ENCODE peak calls at places on chromosomes 3 and 15, in nine cellular contexts. D is adrenal gland; V is A549; F is CD8-positive, alpha-beta T cell; M is HAP-1; E is mammary epithelial cell; Q is tibial nerve; B is stomach; R is pancreas. C is an unnamed sample. For H3K4me1, the result is how much of the 10 kb centered on the place peaks cover.

GRCh38 chr3:188901126-188901525 is 270.6 kb upstream of the TPRG1 start:
- DNase-seq in D (no peak), V (no peak), F (no peak), M (no peak), E (peak), Q (no peak), B (no peak), R (no peak), C (no peak)

GRCh38 chr15:101026686-101027272 is 107.6 kb downstream of the LRRK1 start:
- DNase-seq in D (peak), V (no peak), F (no peak), M (no peak), E (no peak), Q (no peak), B (peak), R (peak), C (no peak)

GRCh38 chr3:167787440-167787839 is 51.9 kb downstream of the SERPINI1 start:
- DNase-seq in D (no peak), V (no peak), F (no peak), M (no peak), E (no peak), Q (no peak), B (no peak), R (no peak), C (no peak)

GRCh38 chr3:142366434-142366833 is 81.4 kb downstream of the XRN1 start:
- DNase-seq in D (no peak), V (peak), F (no peak), M (no peak), E (no peak), Q (no peak), B (no peak), R (no peak), C (no peak)

GRCh38 chr3:14598143-14598569 is 53.4 kb upstream of the CCDC174 start:
- DNase-seq in D (no peak), V (peak), F (peak), M (peak), E (peak), Q (no peak), B (no peak), R (no peak), C (no peak)

GRCh38 chr15:78063966-78064365 is 13.5 kb downstream of the TBC1D2B start:
- DNase-seq in D (peak), V (no peak), F (no peak), M (no peak), E (no peak), Q (peak), B (no peak), R (no peak), C (no peak)

GRCh38 chr15:60787737-60788513 is 309.0 kb upstream of the ICE2 start:
- DNase-seq in D (no peak), V (no peak), F (no peak), M (peak), E (no peak), Q (no peak), B (no peak), R (no peak), C (no peak)

GRCh38 chr3:40382617-40382979 is 4.4 kb upstream of the ENTPD3 start:
- DNase-seq in D (no peak), V (no peak), F (no peak), M (no peak), E (no peak), Q (no peak), B (no peak), R (no peak), C (no peak)

DNA sequence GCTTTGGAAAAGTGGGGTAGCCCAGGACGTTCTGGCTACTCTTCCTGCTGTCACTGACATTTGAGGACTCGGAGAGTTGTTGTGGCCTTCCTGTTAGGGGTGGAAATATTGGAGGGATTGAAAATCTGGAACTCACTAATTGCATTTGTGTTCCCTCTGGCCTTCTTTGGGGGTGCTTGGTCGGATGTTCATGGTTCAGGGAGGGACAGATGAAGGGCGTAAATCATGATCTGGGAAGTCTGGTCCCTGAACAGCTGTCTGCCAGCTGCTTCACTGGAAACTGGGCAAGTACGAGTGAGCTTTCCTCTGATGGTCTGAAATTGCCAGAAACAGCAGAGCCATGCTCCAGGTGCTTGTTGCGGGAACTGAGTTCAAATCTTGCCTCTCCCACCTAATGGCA is 327.8 kb upstream of the C2CD4B start:
- DNase-seq in D (peak), V (no peak), F (no peak), M (no peak), E (no peak), Q (no peak), B (no peak), R (no peak), C (peak)
- H3K4me3 ChIP-seq in D (no peak), V (no peak), F (no peak), M (no peak), E (no peak), Q (no peak), B (no peak), R (no peak), C (no peak)

GRCh38 chr3:42891042-42891441 is 14.9 kb upstream of the ZNF662 start:
- DNase-seq in D (no peak), V (no peak), F (no peak), M (no peak), E (no peak), Q (no peak), B (no peak), R (no peak), C (no peak)
- H3K4me1 ChIP-seq in D (under half), V (under half), F (under half), M (under half), E (under half), Q (under half), B (under half), R (under half), C (under half)

DNA sequence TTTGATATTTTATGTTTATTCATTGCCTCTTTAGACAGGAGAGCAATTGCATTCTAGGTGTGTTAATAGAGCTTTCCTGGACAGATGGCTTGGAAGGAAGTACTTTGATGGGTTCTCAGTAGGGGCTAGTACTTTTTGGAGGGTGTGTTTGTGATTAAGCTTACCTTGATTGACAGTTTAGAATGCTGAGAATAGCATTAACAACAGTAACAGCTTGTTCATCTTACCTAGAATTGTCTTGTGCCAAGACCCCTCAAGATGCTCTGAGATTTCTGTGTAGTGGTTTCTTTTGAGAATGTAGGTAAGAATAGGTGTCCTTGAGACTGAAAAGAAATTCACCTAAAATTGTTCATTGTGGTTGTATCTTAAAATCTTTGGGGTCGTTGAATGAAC is 6.2 kb downstream of the USP3 start:
- DNase-seq in D (no peak), V (no peak), F (no peak), M (no peak), E (no peak), Q (no peak), B (no peak), R (no peak), C (no peak)
- H3K4me3 ChIP-seq in D (no peak), V (no peak), F (no peak), M (no peak), E (no peak), Q (no peak), B (no peak), R (no peak), C (no peak)

GRCh38 chr3:133694288-133695268 is 32.8 kb upstream of the TOPBP1 start:
- DNase-seq in D (no peak), V (no peak), F (no peak), M (no peak), E (no peak), Q (no peak), B (no peak), R (no peak), C (no peak)

GRCh38 chr3:133693821-133694220 is 32.1 kb upstream of the TOPBP1 start:
- DNase-seq in D (no peak), V (no peak), F (no peak), M (no peak), E (no peak), Q (no peak), B (no peak), R (no peak), C (no peak)

GRCh38 chr3:133695772-133696171 is 34.0 kb upstream of the TOPBP1 start:
- DNase-seq in D (no peak), V (no peak), F (no peak), M (no peak), E (no peak), Q (no peak), B (no peak), R (no peak), C (no peak)

DNA sequence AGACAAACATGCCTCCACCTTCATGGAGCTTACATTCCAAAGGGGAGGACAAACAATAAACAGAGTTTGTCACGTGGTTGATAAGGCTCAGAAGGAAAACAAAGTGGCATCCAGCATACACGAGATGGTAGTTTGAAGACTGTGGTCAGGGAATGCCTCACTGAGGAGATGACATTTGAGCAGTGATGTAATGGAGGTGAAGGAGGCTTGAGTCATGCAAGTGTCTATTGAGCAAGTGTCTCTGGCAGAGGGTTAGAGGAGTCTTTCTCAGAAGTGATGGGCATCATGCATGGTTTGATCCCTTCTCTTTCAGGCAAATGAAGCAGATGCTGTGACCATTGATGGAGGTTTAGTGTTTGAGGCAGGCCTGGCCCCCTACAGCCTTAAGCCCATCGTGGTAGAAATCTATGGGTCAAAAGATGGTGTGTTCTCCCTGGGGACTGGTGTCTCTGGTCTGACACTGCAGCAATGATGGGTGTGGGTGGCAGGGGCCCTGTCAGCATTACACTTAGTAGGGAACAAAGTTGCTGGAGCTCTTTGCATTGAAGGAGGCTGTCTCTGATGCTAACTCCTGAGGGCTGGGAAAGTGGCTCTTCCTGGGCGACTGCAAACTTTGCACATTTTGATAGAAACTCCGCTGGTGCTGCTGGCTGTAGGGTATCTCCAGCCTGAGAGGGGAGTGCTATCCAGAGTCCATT is 29.8 kb upstream of the TOPBP1 start:
- DNase-seq in D (no peak), V (no peak), F (no peak), M (no peak), E (peak), Q (no peak), B (no peak), R (no peak), C (no peak)
- H3K4me1 ChIP-seq in D (under half), V (under half), F (under half), M (under half), E (under half), Q (under half), B (under half), R (under half), C (under half)

GRCh38 chr3:53493618-53493996 is 804 bp upstream of the CACNA1D start:
- DNase-seq in D (no peak), V (no peak), F (no peak), M (no peak), E (no peak), Q (no peak), B (no peak), R (no peak), C (no peak)

GRCh38 chr3:53496984-53497383 is 2.6 kb downstream of the CACNA1D start:
- DNase-seq in D (no peak), V (no peak), F (no peak), M (no peak), E (no peak), Q (no peak), B (no peak), R (no peak), C (no peak)

GRCh38 chr3:53493997-53494791 is at the start of gene CACNA1D:
- DNase-seq in D (no peak), V (no peak), F (no peak), M (peak), E (peak), Q (no peak), B (peak), R (peak), C (no peak)

GRCh38 chr3:53495091-53495517 is 693 bp downstream of the CACNA1D start:
- DNase-seq in D (peak), V (no peak), F (no peak), M (no peak), E (no peak), Q (no peak), B (no peak), R (no peak), C (no peak)

DNA sequence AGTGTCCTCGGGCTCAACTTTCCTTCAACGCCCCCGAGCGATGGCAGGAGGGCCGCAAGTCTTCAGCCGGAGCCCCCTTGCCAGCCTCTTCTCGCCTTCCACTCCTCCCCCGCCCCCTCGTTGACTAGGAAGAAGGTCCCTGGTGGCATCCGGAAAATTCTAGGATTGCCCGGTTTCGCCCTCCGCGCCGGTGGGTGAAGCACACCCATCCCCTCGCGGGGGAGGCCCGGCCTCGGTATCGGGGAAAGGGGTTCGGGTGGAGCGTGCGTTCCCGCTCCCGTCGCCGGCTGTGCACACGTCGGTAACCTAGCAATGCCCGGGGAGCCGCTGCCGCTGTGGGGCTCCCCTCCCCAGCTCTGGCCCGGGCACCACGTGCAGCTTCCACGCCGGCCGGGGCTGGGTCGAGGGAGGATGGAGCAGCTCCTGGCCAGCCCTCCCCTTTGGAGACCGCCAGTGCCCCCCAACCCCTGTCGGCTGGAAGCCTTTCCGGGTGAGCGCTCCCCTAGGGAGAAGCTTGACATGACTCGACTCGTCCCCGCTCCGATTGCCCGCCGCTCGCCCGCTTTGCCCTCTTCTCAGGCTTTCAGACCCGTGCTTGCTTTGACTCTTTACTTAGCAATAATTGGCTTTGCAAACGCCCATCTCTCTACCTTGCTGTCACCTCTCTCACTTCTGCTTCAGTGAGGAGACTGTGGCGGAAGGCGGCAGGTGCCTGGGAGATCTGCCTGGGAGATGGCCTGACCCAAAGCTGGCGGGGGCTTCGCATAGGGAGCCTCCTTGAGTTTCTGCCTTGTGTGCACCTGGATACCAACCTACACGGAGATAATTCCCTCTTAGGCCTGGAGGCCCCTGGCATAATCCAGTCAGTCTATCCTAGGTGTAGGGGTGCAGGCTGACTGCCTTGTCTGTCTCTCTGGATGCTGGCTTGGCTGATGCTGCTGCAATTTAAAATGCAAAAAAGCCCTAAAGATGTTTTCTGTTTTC is 1.4 kb downstream of the CACNA1D start:
- DNase-seq in D (no peak), V (no peak), F (no peak), M (no peak), E (no peak), Q (no peak), B (peak), R (no peak), C (peak)
- H3K4me3 ChIP-seq in D (no peak), V (peak), F (no peak), M (no peak), E (peak), Q (peak), B (peak), R (peak), C (no peak)

GRCh38 chr15:72227720-72228119 is 3.3 kb downstream of the PKM start:
- DNase-seq in D (no peak), V (no peak), F (no peak), M (no peak), E (no peak), Q (no peak), B (no peak), R (no peak), C (no peak)
- H3K4me1 ChIP-seq in D (half or more), V (half or more), F (half or more), M (under half), E (half or more), Q (under half), B (half or more), R (under half), C (half or more)

GRCh38 chr3:24151595-24151994 is 206.5 kb downstream of the NR1D2 start:
- DNase-seq in D (no peak), V (no peak), F (no peak), M (no peak), E (no peak), Q (no peak), B (no peak), R (no peak), C (no peak)
- H3K4me3 ChIP-seq in D (no peak), V (no peak), F (no peak), M (no peak), E (no peak), Q (no peak), B (no peak), R (no peak), C (no peak)